ENCODE peak calls at places on chromosomes 11 and 22, in seven cellular contexts. One of them, this sample, is unnamed. For H3K27me3, H3K9me3 and H3K4me1, the result is how much of the 10 kb centered on the place peaks cover.

GRCh38 chr22:44172370-44173108 is 8.2 kb upstream of the PARVG start:
- DNase-seq in left ventricle myocardium inferior: peak
- DNase-seq in CD4-positive, CD25-positive, alpha-beta regulatory T cell: no peak
- DNase-seq in IMR-90: no peak
- DNase-seq in tibial nerve: peak
- DNase-seq in DND-41: no peak
- DNase-seq in H9: no peak
- DNase-seq in this sample: peak

GRCh38 chr11:14249121-14249963 is 109.6 kb downstream of the RRAS2 start:
- DNase-seq in left ventricle myocardium inferior: peak
- DNase-seq in CD4-positive, CD25-positive, alpha-beta regulatory T cell: peak
- DNase-seq in IMR-90: peak
- DNase-seq in tibial nerve: peak
- DNase-seq in DND-41: peak
- DNase-seq in H9: peak
- DNase-seq in this sample: peak

GRCh38 chr11:34904421-34904950 is 11.7 kb downstream of the APIP start:
- DNase-seq in left ventricle myocardium inferior: no peak
- DNase-seq in CD4-positive, CD25-positive, alpha-beta regulatory T cell: no peak
- DNase-seq in IMR-90: no peak
- DNase-seq in tibial nerve: no peak
- DNase-seq in DND-41: no peak
- DNase-seq in H9: no peak
- DNase-seq in this sample: no peak

GRCh38 chr11:122652495-122652894 is 3.0 kb upstream of the UBASH3B start:
- DNase-seq in left ventricle myocardium inferior: no peak
- DNase-seq in CD4-positive, CD25-positive, alpha-beta regulatory T cell: no peak
- DNase-seq in IMR-90: no peak
- DNase-seq in tibial nerve: no peak
- DNase-seq in DND-41: no peak
- DNase-seq in H9: no peak
- DNase-seq in this sample: no peak

GRCh38 chr22:35910013-35910860 is 118.4 kb downstream of the RBFOX2 start:
- DNase-seq in left ventricle myocardium inferior: no peak
- DNase-seq in CD4-positive, CD25-positive, alpha-beta regulatory T cell: no peak
- DNase-seq in IMR-90: no peak
- DNase-seq in tibial nerve: no peak
- DNase-seq in DND-41: no peak
- DNase-seq in H9: no peak
- DNase-seq in this sample: no peak

GRCh38 chr11:129943036-129943435 is 47.7 kb upstream of the NFRKB start:
- DNase-seq in left ventricle myocardium inferior: no peak
- DNase-seq in CD4-positive, CD25-positive, alpha-beta regulatory T cell: no peak
- DNase-seq in IMR-90: no peak
- DNase-seq in tibial nerve: no peak
- DNase-seq in DND-41: no peak
- DNase-seq in H9: no peak
- DNase-seq in this sample: no peak

GRCh38 chr22:26646158-26646557 is 11.2 kb upstream of the MIAT start:
- DNase-seq in left ventricle myocardium inferior: no peak
- DNase-seq in CD4-positive, CD25-positive, alpha-beta regulatory T cell: no peak
- DNase-seq in IMR-90: peak
- DNase-seq in tibial nerve: no peak
- DNase-seq in DND-41: no peak
- DNase-seq in H9: no peak
- DNase-seq in this sample: no peak

GRCh38 chr11:70844387-70844786 is 408.0 kb downstream of the SHANK2 start:
- DNase-seq in left ventricle myocardium inferior: no peak
- DNase-seq in CD4-positive, CD25-positive, alpha-beta regulatory T cell: no peak
- DNase-seq in IMR-90: no peak
- DNase-seq in tibial nerve: no peak
- DNase-seq in DND-41: no peak
- DNase-seq in H9: no peak
- DNase-seq in this sample: no peak

GRCh38 chr11:45850446-45850845 is 3.2 kb downstream of the CRY2 start:
- DNase-seq in left ventricle myocardium inferior: no peak
- DNase-seq in CD4-positive, CD25-positive, alpha-beta regulatory T cell: no peak
- DNase-seq in IMR-90: peak
- DNase-seq in tibial nerve: no peak
- DNase-seq in DND-41: no peak
- DNase-seq in H9: no peak
- DNase-seq in this sample: no peak

GRCh38 chr11:1708716-1709115 is 11.7 kb downstream of the KRTAP5-6 start:
- DNase-seq in left ventricle myocardium inferior: no peak
- DNase-seq in CD4-positive, CD25-positive, alpha-beta regulatory T cell: no peak
- DNase-seq in IMR-90: no peak
- DNase-seq in tibial nerve: no peak
- DNase-seq in DND-41: no peak
- DNase-seq in H9: no peak
- DNase-seq in this sample: no peak

GRCh38 chr11:127074151-127074761 is 73.7 kb upstream of the KIRREL3 start:
- DNase-seq in left ventricle myocardium inferior: no peak
- DNase-seq in CD4-positive, CD25-positive, alpha-beta regulatory T cell: no peak
- DNase-seq in IMR-90: peak
- DNase-seq in tibial nerve: no peak
- DNase-seq in DND-41: peak
- DNase-seq in H9: peak
- DNase-seq in this sample: peak

GRCh38 chr11:62430350-62430749 is 11.5 kb downstream of the SCGB1A1 start:
- DNase-seq in left ventricle myocardium inferior: no peak
- DNase-seq in CD4-positive, CD25-positive, alpha-beta regulatory T cell: no peak
- DNase-seq in IMR-90: no peak
- DNase-seq in tibial nerve: no peak
- DNase-seq in DND-41: no peak
- DNase-seq in H9: no peak
- DNase-seq in this sample: no peak

GRCh38 chr11:28447226-28447625 is 339.0 kb downstream of the METTL15 start:
- DNase-seq in left ventricle myocardium inferior: no peak
- DNase-seq in CD4-positive, CD25-positive, alpha-beta regulatory T cell: no peak
- DNase-seq in IMR-90: peak
- DNase-seq in tibial nerve: no peak
- DNase-seq in DND-41: no peak
- DNase-seq in H9: no peak
- DNase-seq in this sample: no peak

GRCh38 chr11:45501980-45502545 is 163.4 kb downstream of the CHST1 start:
- DNase-seq in left ventricle myocardium inferior: no peak
- DNase-seq in CD4-positive, CD25-positive, alpha-beta regulatory T cell: no peak
- DNase-seq in IMR-90: no peak
- DNase-seq in tibial nerve: no peak
- DNase-seq in DND-41: no peak
- DNase-seq in H9: no peak
- DNase-seq in this sample: no peak

GRCh38 chr11:116852261-116853125 is 15.1 kb upstream of the APOA1 start:
- DNase-seq in left ventricle myocardium inferior: no peak
- DNase-seq in CD4-positive, CD25-positive, alpha-beta regulatory T cell: no peak
- DNase-seq in IMR-90: peak
- DNase-seq in tibial nerve: no peak
- DNase-seq in DND-41: peak
- DNase-seq in H9: no peak
- DNase-seq in this sample: peak

GRCh38 chr11:5689551-5689983 is at the start of gene TRIM22:
- DNase-seq in left ventricle myocardium inferior: peak
- DNase-seq in CD4-positive, CD25-positive, alpha-beta regulatory T cell: peak
- DNase-seq in IMR-90: peak
- DNase-seq in tibial nerve: peak
- DNase-seq in DND-41: peak
- DNase-seq in H9: peak
- DNase-seq in this sample: peak

GRCh38 chr11:33931032-33931431 is 39.2 kb upstream of the LMO2 start:
- DNase-seq in left ventricle myocardium inferior: no peak
- DNase-seq in CD4-positive, CD25-positive, alpha-beta regulatory T cell: no peak
- DNase-seq in IMR-90: no peak
- DNase-seq in tibial nerve: no peak
- DNase-seq in DND-41: no peak
- DNase-seq in H9: no peak
- DNase-seq in this sample: no peak

GRCh38 chr11:47413908-47414684 is 5.7 kb downstream of the SLC39A13 start:
- DNase-seq in left ventricle myocardium inferior: no peak
- DNase-seq in CD4-positive, CD25-positive, alpha-beta regulatory T cell: no peak
- DNase-seq in IMR-90: peak
- DNase-seq in tibial nerve: no peak
- DNase-seq in DND-41: no peak
- DNase-seq in H9: no peak
- DNase-seq in this sample: no peak

DNA sequence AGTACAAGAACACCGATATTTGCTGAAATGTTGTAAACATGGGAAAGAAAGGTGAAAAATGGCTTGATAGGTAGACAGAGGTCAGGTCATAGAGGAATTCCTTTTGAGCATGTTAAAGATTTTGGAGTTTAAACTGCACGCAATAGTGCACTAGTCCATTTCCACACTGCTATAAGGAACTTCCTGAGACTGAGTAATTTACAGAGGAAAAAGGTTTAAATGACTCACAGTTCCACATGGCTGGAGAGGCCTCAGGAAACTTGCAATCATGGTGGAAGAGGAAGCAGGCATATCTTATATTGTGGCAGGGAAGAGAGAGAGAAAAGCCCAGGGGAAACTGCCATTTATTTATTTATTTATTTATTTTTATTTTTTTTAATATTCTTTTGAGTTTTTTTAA is 5.0 kb downstream of the OR10A5 start:
- DNase-seq in left ventricle myocardium inferior: no peak
- DNase-seq in CD4-positive, CD25-positive, alpha-beta regulatory T cell: no peak
- DNase-seq in IMR-90: no peak
- DNase-seq in tibial nerve: no peak
- DNase-seq in DND-41: no peak
- DNase-seq in H9: no peak
- DNase-seq in this sample: no peak
- H3K27me3 ChIP-seq in left ventricle myocardium inferior: under half
- H3K27me3 ChIP-seq in CD4-positive, CD25-positive, alpha-beta regulatory T cell: under half
- H3K27me3 ChIP-seq in IMR-90: under half
- H3K27me3 ChIP-seq in tibial nerve: under half
- H3K27me3 ChIP-seq in DND-41: under half
- H3K27me3 ChIP-seq in H9: under half
- H3K27me3 ChIP-seq in this sample: under half

DNA sequence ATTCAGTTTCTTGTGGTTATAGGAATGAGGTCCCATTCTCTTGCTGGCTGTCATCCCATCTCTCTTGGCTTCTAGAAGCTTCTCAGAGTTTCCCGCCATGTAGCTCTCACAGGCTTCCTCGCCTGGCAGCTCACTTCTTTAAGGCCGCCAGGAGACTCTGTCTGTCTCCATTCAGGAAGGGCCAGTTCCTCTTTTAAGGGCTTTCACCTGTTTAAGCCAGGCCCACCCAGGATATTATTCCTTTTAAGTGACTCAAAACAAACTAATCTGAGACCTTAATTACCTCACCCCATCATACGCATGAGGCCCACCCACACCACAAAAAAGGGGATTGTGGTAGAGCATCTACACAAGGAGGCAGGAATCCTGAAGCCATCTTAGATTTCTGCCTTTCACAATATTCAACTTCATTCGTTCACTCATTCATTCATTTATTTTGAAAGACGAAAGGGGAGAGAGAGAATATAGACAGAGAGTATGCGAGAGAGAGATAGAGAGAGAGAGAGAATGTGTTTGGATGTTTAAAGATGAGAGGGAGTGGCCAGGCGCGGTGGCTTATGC is 42.3 kb upstream of the NECTIN1 start:
- DNase-seq in left ventricle myocardium inferior: no peak
- DNase-seq in CD4-positive, CD25-positive, alpha-beta regulatory T cell: no peak
- DNase-seq in IMR-90: no peak
- DNase-seq in tibial nerve: no peak
- DNase-seq in DND-41: no peak
- DNase-seq in H9: no peak
- DNase-seq in this sample: no peak
- H3K9me3 ChIP-seq in left ventricle myocardium inferior: under half
- H3K9me3 ChIP-seq in CD4-positive, CD25-positive, alpha-beta regulatory T cell: under half
- H3K9me3 ChIP-seq in IMR-90: under half
- H3K9me3 ChIP-seq in tibial nerve: under half
- H3K9me3 ChIP-seq in DND-41: under half
- H3K9me3 ChIP-seq in H9: under half
- H3K9me3 ChIP-seq in this sample: under half

GRCh38 chr22:45760682-45761081 is 89.0 kb downstream of the ATXN10 start:
- DNase-seq in left ventricle myocardium inferior: no peak
- DNase-seq in CD4-positive, CD25-positive, alpha-beta regulatory T cell: no peak
- DNase-seq in IMR-90: no peak
- DNase-seq in tibial nerve: no peak
- DNase-seq in DND-41: no peak
- DNase-seq in H9: no peak
- DNase-seq in this sample: no peak

GRCh38 chr22:45756558-45756957 is 84.9 kb downstream of the ATXN10 start:
- DNase-seq in left ventricle myocardium inferior: no peak
- DNase-seq in CD4-positive, CD25-positive, alpha-beta regulatory T cell: no peak
- DNase-seq in IMR-90: peak
- DNase-seq in tibial nerve: no peak
- DNase-seq in DND-41: no peak
- DNase-seq in H9: no peak
- DNase-seq in this sample: no peak

GRCh38 chr22:45757936-45758335 is 86.3 kb downstream of the ATXN10 start:
- DNase-seq in left ventricle myocardium inferior: no peak
- DNase-seq in CD4-positive, CD25-positive, alpha-beta regulatory T cell: no peak
- DNase-seq in IMR-90: no peak
- DNase-seq in tibial nerve: no peak
- DNase-seq in DND-41: no peak
- DNase-seq in H9: no peak
- DNase-seq in this sample: no peak

GRCh38 chr22:45757068-45757467 is 85.4 kb downstream of the ATXN10 start:
- DNase-seq in left ventricle myocardium inferior: peak
- DNase-seq in CD4-positive, CD25-positive, alpha-beta regulatory T cell: no peak
- DNase-seq in IMR-90: peak
- DNase-seq in tibial nerve: no peak
- DNase-seq in DND-41: no peak
- DNase-seq in H9: peak
- DNase-seq in this sample: no peak

GRCh38 chr22:45758603-45759002 is 87.0 kb downstream of the ATXN10 start:
- DNase-seq in left ventricle myocardium inferior: no peak
- DNase-seq in CD4-positive, CD25-positive, alpha-beta regulatory T cell: no peak
- DNase-seq in IMR-90: no peak
- DNase-seq in tibial nerve: no peak
- DNase-seq in DND-41: no peak
- DNase-seq in H9: no peak
- DNase-seq in this sample: no peak
- H3K4me1 ChIP-seq in left ventricle myocardium inferior: under half
- H3K4me1 ChIP-seq in CD4-positive, CD25-positive, alpha-beta regulatory T cell: under half
- H3K4me1 ChIP-seq in IMR-90: under half
- H3K4me1 ChIP-seq in tibial nerve: under half
- H3K4me1 ChIP-seq in DND-41: under half
- H3K4me1 ChIP-seq in H9: under half
- H3K4me1 ChIP-seq in this sample: under half

DNA sequence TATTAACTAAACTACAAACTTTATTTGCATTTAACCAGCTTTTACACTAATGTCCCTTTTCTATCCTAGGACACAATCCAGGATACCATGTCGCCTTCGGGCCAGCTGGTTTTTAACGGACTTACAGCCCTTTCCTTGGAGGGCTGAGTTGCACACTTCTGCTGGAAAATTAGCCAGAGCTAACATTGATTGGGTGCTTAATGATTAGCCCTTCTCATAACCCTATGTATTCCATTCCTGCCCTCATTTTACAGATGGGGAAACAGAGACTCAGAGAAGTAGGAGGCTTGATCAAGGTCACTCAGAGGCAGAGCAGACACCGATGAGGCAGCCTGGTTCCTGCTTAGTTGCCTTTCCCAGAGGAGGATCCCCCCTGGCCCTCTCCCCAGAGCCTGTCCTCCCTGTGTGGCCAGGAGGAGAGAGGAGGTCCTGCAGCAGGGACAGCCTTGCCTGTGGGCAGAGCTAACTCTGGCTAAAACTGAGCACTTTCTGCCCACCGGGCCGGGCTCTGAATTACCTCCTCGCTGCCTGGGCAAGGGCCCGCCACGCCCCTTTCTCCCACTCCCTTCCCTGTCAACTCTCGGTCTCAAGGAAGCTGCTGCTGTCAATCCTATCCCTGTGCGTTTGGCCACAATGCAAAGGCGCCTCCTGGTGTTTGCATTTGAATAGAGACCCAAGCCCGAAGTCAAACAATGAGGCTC is 59.6 kb upstream of the PAX6 start:
- DNase-seq in left ventricle myocardium inferior: peak
- DNase-seq in CD4-positive, CD25-positive, alpha-beta regulatory T cell: no peak
- DNase-seq in IMR-90: peak
- DNase-seq in tibial nerve: peak
- DNase-seq in DND-41: peak
- DNase-seq in H9: peak
- DNase-seq in this sample: peak
- H3K27me3 ChIP-seq in left ventricle myocardium inferior: half or more
- H3K27me3 ChIP-seq in CD4-positive, CD25-positive, alpha-beta regulatory T cell: under half
- H3K27me3 ChIP-seq in IMR-90: under half
- H3K27me3 ChIP-seq in tibial nerve: under half
- H3K27me3 ChIP-seq in DND-41: under half
- H3K27me3 ChIP-seq in H9: under half
- H3K27me3 ChIP-seq in this sample: under half